ENCODE peak calls at places on chromosomes 5 and 9, in four cellular contexts. One of them, this sample, is unnamed.

GRCh38 chr5:26805076-26805475 is 233.3 kb downstream of the CDH9 start:
- DNase-seq in HepG2: no peak
- DNase-seq in GM12878: no peak
- DNase-seq in K562: no peak
- DNase-seq in this sample: no peak

GRCh38 chr5:149153751-149154610 is 12.7 kb downstream of the ABLIM3 start:
- DNase-seq in HepG2: peak; percentile 50
- DNase-seq in GM12878: no peak
- DNase-seq in K562: no peak
- DNase-seq in this sample: peak; percentile 35

GRCh38 chr5:57780306-57780958 is 297.8 kb upstream of the ACTBL2 start:
- DNase-seq in HepG2: no peak
- DNase-seq in GM12878: no peak
- DNase-seq in K562: no peak
- DNase-seq in this sample: no peak

GRCh38 chr5:134114886-134115805 is 665 bp downstream of the TCF7 start:
- DNase-seq in HepG2: peak; percentile 32
- DNase-seq in GM12878: no peak
- DNase-seq in K562: peak; percentile 76
- DNase-seq in this sample: peak; percentile 41

GRCh38 chr5:139644001-139644456 is 4.1 kb upstream of the CXXC5 start:
- DNase-seq in HepG2: no peak
- DNase-seq in GM12878: no peak
- DNase-seq in K562: no peak
- DNase-seq in this sample: no peak

GRCh38 chr9:33742519-33742918 is 52.8 kb upstream of the PRSS3 start:
- DNase-seq in HepG2: peak; percentile 56
- DNase-seq in GM12878: no peak
- DNase-seq in K562: no peak
- DNase-seq in this sample: no peak

GRCh38 chr9:95103385-95104087 is 214.0 kb downstream of the FANCC start:
- DNase-seq in HepG2: peak; percentile 28
- DNase-seq in GM12878: no peak
- DNase-seq in K562: no peak
- DNase-seq in this sample: peak; percentile 40

GRCh38 chr5:72107874-72108199 is 562 bp downstream of the MAP1B start:
- DNase-seq in HepG2: no peak
- DNase-seq in GM12878: no peak
- DNase-seq in K562: peak; percentile 48
- DNase-seq in this sample: peak; percentile 55

GRCh38 chr5:76849767-76850291 is at the start of gene S100Z:
- DNase-seq in HepG2: no peak
- DNase-seq in GM12878: no peak
- DNase-seq in K562: peak; percentile 79
- DNase-seq in this sample: no peak

GRCh38 chr5:110588241-110588962 is 138.1 kb downstream of the TMEM232 start:
- DNase-seq in HepG2: no peak
- DNase-seq in GM12878: no peak
- DNase-seq in K562: no peak
- DNase-seq in this sample: no peak

GRCh38 chr9:107734231-107735014 is 244.9 kb upstream of the KLF4 start:
- DNase-seq in HepG2: no peak
- DNase-seq in GM12878: no peak
- DNase-seq in K562: no peak
- DNase-seq in this sample: no peak

GRCh38 chr9:34413229-34413852 is 36.6 kb upstream of the MYORG start:
- DNase-seq in HepG2: peak; percentile 31
- DNase-seq in GM12878: no peak
- DNase-seq in K562: peak; percentile 45
- DNase-seq in this sample: peak; percentile 27

GRCh38 chr9:135693265-135693664 is 6.0 kb downstream of the SOHLH1 start:
- DNase-seq in HepG2: no peak
- DNase-seq in GM12878: no peak
- DNase-seq in K562: no peak
- DNase-seq in this sample: no peak

GRCh38 chr5:151598984-151599383 is 7.9 kb upstream of the FAT2 start:
- DNase-seq in HepG2: no peak
- DNase-seq in GM12878: no peak
- DNase-seq in K562: no peak
- DNase-seq in this sample: no peak

GRCh38 chr5:33850100-33850594 is 41.6 kb downstream of the ADAMTS12 start:
- DNase-seq in HepG2: peak; percentile 3
- DNase-seq in GM12878: peak; percentile 99
- DNase-seq in K562: no peak
- DNase-seq in this sample: no peak

GRCh38 chr5:170107674-170108073 is 2.0 kb downstream of the FOXI1 start:
- DNase-seq in HepG2: no peak
- DNase-seq in GM12878: no peak
- DNase-seq in K562: no peak
- DNase-seq in this sample: no peak

GRCh38 chr5:170105643-170106611 is at the start of gene FOXI1:
- DNase-seq in HepG2: no peak
- DNase-seq in GM12878: no peak
- DNase-seq in K562: no peak
- DNase-seq in this sample: no peak

GRCh38 chr5:170103447-170103846 is 2.2 kb upstream of the FOXI1 start:
- DNase-seq in HepG2: no peak
- DNase-seq in GM12878: no peak
- DNase-seq in K562: no peak
- DNase-seq in this sample: no peak

GRCh38 chr5:170104710-170105109 is 987 bp upstream of the FOXI1 start:
- DNase-seq in HepG2: no peak
- DNase-seq in GM12878: no peak
- DNase-seq in K562: no peak
- DNase-seq in this sample: no peak

GRCh38 chr5:170104299-170104698 is 1.4 kb upstream of the FOXI1 start:
- DNase-seq in HepG2: no peak
- DNase-seq in GM12878: no peak
- DNase-seq in K562: no peak
- DNase-seq in this sample: no peak
- TF ChIP-seq POLR2AphosphoS2 in HepG2: no peak
- TF ChIP-seq POLR2AphosphoS2 in GM12878: no peak
- TF ChIP-seq POLR2AphosphoS2 in K562: no peak
- TF ChIP-seq POLR2AphosphoS2 in this sample: no peak

GRCh38 chr9:83633260-83633659 is 10.3 kb downstream of the IDNK start:
- DNase-seq in HepG2: no peak
- DNase-seq in GM12878: no peak
- DNase-seq in K562: no peak
- DNase-seq in this sample: no peak
- H3K4me2 ChIP-seq in HepG2: no peak overlapping the region
- H3K4me2 ChIP-seq in GM12878: no peak overlapping the region
- H3K4me2 ChIP-seq in K562: no peak overlapping the region
- H3K4me2 ChIP-seq in this sample: no peak overlapping the region

GRCh38 chr5:143229896-143230675 is 173.4 kb downstream of the NR3C1 start:
- DNase-seq in HepG2: peak; percentile 37
- DNase-seq in GM12878: peak; percentile 99
- DNase-seq in K562: no peak
- DNase-seq in this sample: no peak
- TF ChIP-seq RAD21 in HepG2: no peak
- TF ChIP-seq RAD21 in GM12878: peak; percentile 50
- TF ChIP-seq RAD21 in K562: no peak
- TF ChIP-seq RAD21 in this sample: no peak

GRCh38 chr5:121315786-121316185 is 535.9 kb upstream of the FTMT start:
- DNase-seq in HepG2: no peak
- DNase-seq in GM12878: no peak
- DNase-seq in K562: no peak
- DNase-seq in this sample: no peak

GRCh38 chr5:121319292-121319691 is 532.4 kb upstream of the FTMT start:
- DNase-seq in HepG2: no peak
- DNase-seq in GM12878: no peak
- DNase-seq in K562: no peak
- DNase-seq in this sample: no peak

GRCh38 chr5:121313886-121314285 is 537.8 kb upstream of the FTMT start:
- DNase-seq in HepG2: no peak
- DNase-seq in GM12878: no peak
- DNase-seq in K562: no peak
- DNase-seq in this sample: no peak
- TF ChIP-seq POLR2AphosphoS2 in HepG2: no peak
- TF ChIP-seq POLR2AphosphoS2 in GM12878: no peak
- TF ChIP-seq POLR2AphosphoS2 in K562: no peak
- TF ChIP-seq POLR2AphosphoS2 in this sample: no peak

GRCh38 chr5:158320178-158320674 is 461.3 kb upstream of the CLINT1 start:
- DNase-seq in HepG2: no peak
- DNase-seq in GM12878: no peak
- DNase-seq in K562: no peak
- DNase-seq in this sample: no peak
- H3K4me2 ChIP-seq in HepG2: no peak overlapping the region
- H3K4me2 ChIP-seq in GM12878: no peak overlapping the region
- H3K4me2 ChIP-seq in K562: no peak overlapping the region
- H3K4me2 ChIP-seq in this sample: no peak overlapping the region

GRCh38 chr5:128965638-128966302 is 482 bp downstream of the SLC27A6 start:
- DNase-seq in HepG2: no peak
- DNase-seq in GM12878: no peak
- DNase-seq in K562: no peak
- DNase-seq in this sample: no peak
- TF ChIP-seq RAD21 in HepG2: no peak
- TF ChIP-seq RAD21 in GM12878: no peak
- TF ChIP-seq RAD21 in K562: no peak
- TF ChIP-seq RAD21 in this sample: no peak

DNA sequence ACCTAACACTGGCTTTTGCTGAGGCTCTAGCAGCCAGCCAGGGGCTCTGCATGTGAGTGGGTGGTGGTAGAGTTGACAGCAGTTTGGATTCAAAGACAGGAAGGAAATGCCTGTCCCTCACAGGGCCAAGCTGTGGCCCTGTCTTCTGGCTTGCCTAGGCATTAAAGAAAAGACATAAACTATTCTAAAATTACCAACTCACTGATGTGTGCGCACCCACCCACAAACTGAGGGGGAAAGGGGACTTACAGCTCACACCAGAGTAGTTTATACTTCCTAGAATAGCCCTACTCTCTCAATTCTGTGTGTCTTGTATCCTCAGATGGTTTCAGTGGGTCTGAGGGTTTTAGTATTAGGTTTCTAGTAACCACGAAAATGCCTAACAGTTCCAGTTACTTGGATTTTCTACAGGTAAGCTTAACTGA is 18.3 kb upstream of the IL13 start:
- DNase-seq in HepG2: no peak
- DNase-seq in GM12878: peak; percentile 82
- DNase-seq in K562: no peak
- DNase-seq in this sample: no peak
- TF ChIP-seq POLR2AphosphoS2 in HepG2: no peak
- TF ChIP-seq POLR2AphosphoS2 in GM12878: no peak
- TF ChIP-seq POLR2AphosphoS2 in K562: no peak
- TF ChIP-seq POLR2AphosphoS2 in this sample: no peak